ENCODE peak calls at places on chromosomes 12 and 14, in ten cellular contexts. D is keratinocyte, U is HFF-Myc, K is lower leg skin, J is RWPE2, R is right lobe of liver, I is PC-9, X is A549, A is GM12878, Z is left lung. E is an unnamed sample.

GRCh38 chr14:22780105-22780679 is 13.7 kb downstream of the OXA1L start:
- DNase-seq in D (no peak), U (no peak), K (no peak), J (no peak), R (peak; percentile 27), I (no peak), X (no peak), A (no peak), Z (no peak), E (no peak)

GRCh38 chr14:101707285-101707842 is 54.1 kb upstream of the PPP2R5C start:
- DNase-seq in D (no peak), U (peak; percentile 76), K (peak; percentile 64), J (no peak), R (peak; percentile 54), I (peak; percentile 87), X (peak; percentile 81), A (peak; percentile 53), Z (no peak), E (peak; percentile 36)

GRCh38 chr12:94276725-94277124 is 128.3 kb downstream of the PLXNC1 start:
- DNase-seq in D (no peak), U (no peak), K (no peak), J (no peak), R (peak; percentile 57), I (no peak), X (no peak), A (no peak), Z (no peak), E (no peak)

GRCh38 chr12:105445261-105446015 is 114.9 kb downstream of the C12orf75 start:
- DNase-seq in D (no peak), U (no peak), K (no peak), J (no peak), R (no peak), I (peak; percentile 88), X (peak; percentile 40), A (no peak), Z (no peak), E (no peak)

GRCh38 chr12:75877588-75878381 is 153.8 kb downstream of the PHLDA1 start:
- DNase-seq in D (no peak), U (no peak), K (no peak), J (no peak), R (no peak), I (no peak), X (no peak), A (no peak), Z (no peak), E (no peak)

GRCh38 chr12:56324196-56324595 is 8.4 kb upstream of the CNPY2 start:
- DNase-seq in D (no peak), U (no peak), K (no peak), J (no peak), R (no peak), I (no peak), X (no peak), A (no peak), Z (no peak), E (no peak)

GRCh38 chr12:68981536-68981935 is 48.6 kb upstream of the CPM start:
- DNase-seq in D (no peak), U (no peak), K (no peak), J (no peak), R (no peak), I (no peak), X (no peak), A (no peak), Z (no peak), E (no peak)

GRCh38 chr14:54108481-54109471 is 152.2 kb upstream of the BMP4 start:
- DNase-seq in D (no peak), U (peak; percentile 79), K (no peak), J (no peak), R (no peak), I (peak; percentile 75), X (peak; percentile 17), A (no peak), Z (no peak), E (peak; percentile 44)

GRCh38 chr12:128810182-128811127 is 13.3 kb downstream of the SLC15A4 start:
- DNase-seq in D (no peak), U (no peak), K (peak; percentile 61), J (no peak), R (no peak), I (no peak), X (no peak), A (peak; percentile 92), Z (no peak), E (no peak)

GRCh38 chr12:58725400-58726105 is 194.8 kb downstream of the LRIG3 start:
- DNase-seq in D (no peak), U (no peak), K (no peak), J (no peak), R (no peak), I (no peak), X (no peak), A (no peak), Z (no peak), E (no peak)

GRCh38 chr12:12467701-12468218 is 94.9 kb downstream of the DUSP16 start:
- DNase-seq in D (no peak), U (no peak), K (no peak), J (no peak), R (peak; percentile 81), I (no peak), X (no peak), A (no peak), Z (peak; percentile 75), E (no peak)

GRCh38 chr12:64675795-64676194 is 65.5 kb downstream of the RASSF3 start:
- DNase-seq in D (no peak), U (no peak), K (no peak), J (no peak), R (no peak), I (peak; percentile 69), X (peak; percentile 78), A (no peak), Z (no peak), E (no peak)

GRCh38 chr12:13981296-13981962 is at the start of gene GRIN2B:
- DNase-seq in D (no peak), U (no peak), K (no peak), J (no peak), R (no peak), I (no peak), X (peak; percentile 53), A (no peak), Z (no peak), E (no peak)

GRCh38 chr12:13976028-13976584 is 5.3 kb downstream of the GRIN2B start:
- DNase-seq in D (no peak), U (no peak), K (no peak), J (no peak), R (no peak), I (no peak), X (no peak), A (no peak), Z (no peak), E (no peak)

GRCh38 chr12:13973981-13974380 is 7.4 kb downstream of the GRIN2B start:
- DNase-seq in D (no peak), U (no peak), K (no peak), J (no peak), R (no peak), I (no peak), X (no peak), A (no peak), Z (no peak), E (no peak)

GRCh38 chr12:13980548-13981295 is 680 bp downstream of the GRIN2B start:
- DNase-seq in D (no peak), U (no peak), K (no peak), J (no peak), R (no peak), I (no peak), X (peak; percentile 18), A (no peak), Z (no peak), E (no peak)

DNA sequence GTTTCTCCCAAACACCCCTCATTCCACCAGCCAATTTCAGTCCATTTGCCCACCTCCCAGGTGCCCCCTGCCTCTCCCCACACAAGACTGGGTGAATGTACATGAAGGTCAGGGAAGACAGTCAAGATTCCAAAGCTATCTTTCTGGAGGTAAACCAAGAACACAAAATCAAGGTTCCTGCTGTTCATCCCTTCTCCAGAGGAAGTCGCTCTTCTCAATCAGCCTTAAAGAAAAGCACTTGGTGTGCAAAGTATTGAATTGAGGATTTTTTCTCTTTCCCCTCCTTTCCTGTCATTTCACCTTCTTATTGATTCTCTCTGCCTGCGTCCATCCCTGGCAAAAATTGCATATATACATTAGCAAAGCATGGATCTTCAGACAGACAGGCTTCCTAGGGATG is 4.5 kb downstream of the GRIN2B start:
- DNase-seq in D (no peak), U (no peak), K (no peak), J (no peak), R (no peak), I (no peak), X (no peak), A (no peak), Z (no peak), E (no peak)
- TF ChIP-seq CTCF in D (peak; percentile 9), U (no peak), K (no peak), J (no peak), R (no peak), I (no peak), X (no peak), A (no peak), Z (no peak), E (no peak)

DNA sequence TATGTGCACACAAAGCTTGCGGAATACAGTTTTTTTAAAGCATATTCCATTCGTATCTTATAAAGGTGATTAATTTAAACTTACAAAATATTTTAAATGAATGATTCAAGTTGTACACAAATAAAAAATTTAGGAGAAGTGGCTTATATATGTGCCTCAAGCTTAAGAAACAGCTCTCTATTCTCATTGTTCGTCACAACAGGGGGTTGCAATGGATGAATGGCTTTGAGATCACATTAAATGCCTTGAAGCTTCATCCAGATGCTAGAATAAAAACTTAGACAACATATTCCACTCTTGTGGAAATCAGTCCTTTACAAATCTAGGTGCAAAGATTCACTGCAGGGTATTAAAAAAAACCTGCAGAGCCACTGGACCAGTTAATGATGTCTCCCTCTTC is 303.9 kb upstream of the LRFN5 start:
- DNase-seq in D (no peak), U (no peak), K (no peak), J (no peak), R (no peak), I (no peak), X (no peak), A (no peak), Z (no peak), E (no peak)
- H3K4me3 ChIP-seq in D (no peak overlapping the region), U (no peak overlapping the region), K (no peak overlapping the region), J (no peak overlapping the region), R (no peak overlapping the region), I (no peak overlapping the region), X (no peak overlapping the region), A (no peak overlapping the region), Z (no peak overlapping the region), E (no peak overlapping the region)

DNA sequence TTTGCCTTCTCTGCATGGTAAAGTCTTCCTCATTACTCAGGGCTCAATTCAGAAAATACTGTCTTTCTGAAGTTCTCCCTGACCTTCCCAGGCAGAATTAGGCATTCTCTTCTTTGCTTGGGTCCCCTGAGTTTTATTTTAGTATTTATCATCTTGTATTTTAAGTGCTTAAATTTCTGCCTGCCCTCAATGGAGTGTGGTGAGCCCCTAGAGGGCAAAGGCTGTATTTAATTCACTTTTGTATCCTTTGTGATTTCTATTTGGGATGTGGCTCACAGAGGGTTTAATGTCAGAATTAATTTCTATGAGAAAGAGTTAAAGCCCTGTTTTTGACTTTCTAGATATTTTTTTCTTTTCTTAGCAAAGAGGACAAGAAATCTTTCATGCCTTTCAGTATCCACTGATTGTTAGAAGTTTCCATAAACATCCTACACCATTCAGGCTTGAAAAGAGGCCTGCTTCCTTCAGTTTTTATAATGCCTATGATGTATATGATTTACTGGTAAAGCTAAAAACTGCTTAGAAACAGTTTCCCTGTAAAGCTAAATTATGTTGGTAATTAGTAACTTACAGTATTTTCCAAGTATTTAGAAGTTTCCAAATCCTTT is 55.6 kb upstream of the PTPRB start:
- DNase-seq in D (no peak), U (no peak), K (no peak), J (no peak), R (no peak), I (no peak), X (peak; percentile 16), A (no peak), Z (no peak), E (no peak)
- TF ChIP-seq CTCF in D (peak; percentile 50), U (peak; percentile 50), K (no peak), J (peak; percentile 73), R (peak; percentile 18), I (peak; percentile 66), X (peak; percentile 42), A (peak; percentile 20), Z (no peak), E (peak; percentile 46)

GRCh38 chr14:50813544-50813863 is 17.5 kb downstream of the NIN start:
- DNase-seq in D (no peak), U (no peak), K (no peak), J (no peak), R (no peak), I (no peak), X (no peak), A (peak; percentile 38), Z (no peak), E (no peak)
- H3K4me3 ChIP-seq in D (no peak overlapping the region), U (no peak overlapping the region), K (no peak overlapping the region), J (no peak overlapping the region), R (no peak overlapping the region), I (no peak overlapping the region), X (no peak overlapping the region), A (peak overlapping the region; percentile 51), Z (no peak overlapping the region), E (no peak overlapping the region)

E was measured in AG04449.